ENCODE peak calls at places on chromosomes 13 and 19, in seven cellular contexts. S is activated gamma-delta T cell treated with anti-CD3 and anti-CD28 coated beads, Interleukin-2, amount 50 U/mL, for 16 hours; B is transverse colon; L is neuronal stem cell; A is GM23248; O is ACHN; T is CD8-positive, alpha-beta memory T cell. Y is an unnamed sample.

GRCh38 chr19:55678121-55678671 is 3.2 kb downstream of the EPN1 start:
- DNase-seq in O (no peak), L (no peak), A (no peak), S (no peak), T (no peak), B (peak; percentile 70), Y (no peak)

GRCh38 chr13:100235311-100235901 is 146.5 kb downstream of the PCCA start:
- DNase-seq in O (peak; percentile 62), L (peak; percentile 20), A (peak; percentile 71), T (no peak), B (no peak), S (no peak), Y (peak; percentile 55)

GRCh38 chr13:100029930-100030329 is 48.3 kb downstream of the ZIC2 start:
- DNase-seq in O (no peak), T (no peak), S (no peak), A (no peak), L (no peak), B (no peak), Y (no peak)

GRCh38 chr19:14533450-14533849 is 4.1 kb downstream of the TECR start:
- DNase-seq in A (no peak), O (no peak), B (no peak), S (no peak), T (no peak), L (no peak), Y (no peak)

GRCh38 chr13:23598371-23598770 is 28.2 kb downstream of the TNFRSF19 start:
- DNase-seq in S (no peak), O (peak; percentile 18), B (no peak), A (peak; percentile 45), T (no peak), L (no peak), Y (no peak)

GRCh38 chr13:40539954-40540706 is 126.3 kb downstream of the FOXO1 start:
- DNase-seq in T (no peak), O (peak; percentile 64), L (peak; percentile 29), S (no peak), A (peak; percentile 73), B (no peak), Y (no peak)

GRCh38 chr13:90830782-90831181 is 516.7 kb upstream of the MIR17HG start:
- DNase-seq in O (no peak), A (peak; percentile 46), T (no peak), S (no peak), L (no peak), B (no peak), Y (no peak)

GRCh38 chr19:55284405-55285058 is 735 bp downstream of the BRSK1 start:
- DNase-seq in A (no peak), B (no peak), L (no peak), O (no peak), T (no peak), S (no peak), Y (no peak)

GRCh38 chr13:50740052-50740741 is 103.3 kb downstream of the DLEU7 start:
- DNase-seq in L (no peak), O (no peak), S (no peak), A (peak; percentile 38), T (no peak), B (no peak), Y (no peak)

GRCh38 chr19:56834564-56835375 is 5.8 kb downstream of the PEG3 start:
- DNase-seq in A (peak; percentile 12), S (no peak), O (no peak), T (no peak), B (no peak), L (no peak), Y (no peak)

GRCh38 chr19:39246951-39247669 is 1.5 kb downstream of the IFNL4 start:
- DNase-seq in A (peak; percentile 47), B (peak; percentile 16), O (no peak), S (no peak), L (no peak), T (no peak), Y (peak; percentile 29)

GRCh38 chr19:32945260-32945659 is 26.5 kb downstream of the CEP89 start:
- DNase-seq in O (no peak), L (no peak), S (no peak), T (no peak), A (no peak), B (no peak), Y (no peak)

GRCh38 chr19:33734913-33735312 is 61.8 kb upstream of the KCTD15 start:
- DNase-seq in T (no peak), B (no peak), O (no peak), L (no peak), S (no peak), A (no peak), Y (no peak)

GRCh38 chr19:29092712-29093552 is 120.0 kb downstream of the UQCRFS1 start:
- DNase-seq in A (no peak), T (no peak), L (no peak), O (no peak), B (no peak), S (no peak), Y (no peak)

GRCh38 chr13:25973085-25973484 is 78.7 kb downstream of the SHISA2 start:
- DNase-seq in O (no peak), S (no peak), L (no peak), A (no peak), B (no peak), T (no peak), Y (no peak)

GRCh38 chr13:83880275-83881027 is 1.8 kb downstream of the SLITRK1 start:
- DNase-seq in A (no peak), L (no peak), S (no peak), B (no peak), O (no peak), T (no peak), Y (no peak)

GRCh38 chr19:47372603-47373002 is 23.5 kb downstream of the DHX34 start:
- DNase-seq in S (no peak), A (no peak), T (no peak), B (no peak), L (no peak), O (no peak), Y (no peak)

GRCh38 chr13:23928985-23929384 is 31.7 kb upstream of the C1QTNF9B start:
- DNase-seq in A (peak; percentile 86), O (peak; percentile 49), T (no peak), B (no peak), S (no peak), L (no peak), Y (no peak)

GRCh38 chr19:19477705-19478383 is 37.5 kb downstream of the TSSK6 start:
- DNase-seq in A (no peak), T (no peak), B (peak; percentile 73), S (no peak), L (no peak), O (no peak), Y (peak; percentile 75)

GRCh38 chr13:27559714-27560113 is 60.6 kb downstream of the LNX2 start:
- DNase-seq in A (no peak), B (no peak), L (no peak), S (no peak), O (no peak), T (peak; percentile 5), Y (no peak)

GRCh38 chr19:3295581-3295980 is 70.8 kb upstream of the NFIC start:
- DNase-seq in A (no peak), S (no peak), B (no peak), L (no peak), T (no peak), O (no peak), Y (no peak)

GRCh38 chr13:113612626-113613025 is 28.1 kb downstream of the TFDP1 start:
- DNase-seq in L (no peak), T (no peak), A (no peak), S (no peak), O (no peak), B (no peak), Y (no peak)

GRCh38 chr13:30307194-30307965 is at the start of gene KATNAL1:
- DNase-seq in A (peak; percentile 87), B (peak; percentile 78), T (peak; percentile 80), O (peak; percentile 66), L (peak; percentile 82), S (peak; percentile 55), Y (peak; percentile 78)

GRCh38 chr13:20814224-20814910 is 40.6 kb upstream of the EEF1AKMT1 start:
- DNase-seq in T (no peak), B (peak; percentile 60), O (peak; percentile 87), S (no peak), A (peak; percentile 93), L (no peak), Y (peak; percentile 56)

GRCh38 chr13:69524459-69525155 is 583.0 kb upstream of the ATXN8OS start:
- DNase-seq in L (no peak), B (no peak), A (peak; percentile 1), S (no peak), T (no peak), O (peak; percentile 24), Y (no peak)

GRCh38 chr13:50357586-50358118 is 342.4 kb downstream of the KCNRG start:
- DNase-seq in S (no peak), A (peak; percentile 89), L (no peak), B (no peak), T (no peak), O (peak; percentile 57), Y (no peak)

GRCh38 chr13:110341445-110342247 is 34.6 kb downstream of the COL4A2 start:
- DNase-seq in L (no peak), B (no peak), A (no peak), O (no peak), S (no peak), T (no peak), Y (no peak)

GRCh38 chr13:109749365-109749764 is 37.0 kb downstream of the IRS2 start:
- DNase-seq in L (no peak), T (no peak), A (no peak), O (no peak), S (no peak), B (no peak), Y (no peak)

GRCh38 chr13:27972619-27972877 is 3.4 kb upstream of the CDX2 start:
- DNase-seq in B (no peak), S (no peak), A (no peak), T (no peak), O (no peak), L (no peak), Y (no peak)

GRCh38 chr19:15934332-15935078 is at the start of gene CYP4F11:
- DNase-seq in L (no peak), A (no peak), T (no peak), S (no peak), B (peak; percentile 95), O (no peak), Y (peak; percentile 89)

GRCh38 chr13:75440100-75440499 is 41.9 kb downstream of the TBC1D4 start:
- DNase-seq in L (no peak), A (no peak), S (no peak), O (no peak), B (peak; percentile 32), T (no peak), Y (peak; percentile 75)

GRCh38 chr13:113970810-113971470 is 2.9 kb downstream of the C13orf46 start:
- DNase-seq in T (no peak), A (peak; percentile 35), L (no peak), B (peak; percentile 75), O (peak; percentile 20), S (no peak), Y (peak; percentile 46)

GRCh38 chr13:30346159-30346788 is 38.9 kb upstream of the KATNAL1 start:
- DNase-seq in S (peak; percentile 46), B (peak; percentile 75), O (no peak), A (no peak), L (no peak), T (peak; percentile 55), Y (peak; percentile 34)

GRCh38 chr13:95146486-95146885 is 154.8 kb downstream of the ABCC4 start:
- DNase-seq in B (no peak), S (no peak), O (no peak), T (no peak), A (no peak), L (no peak), Y (no peak)

GRCh38 chr13:95124959-95125358 is 176.3 kb downstream of the ABCC4 start:
- DNase-seq in S (no peak), L (no peak), T (no peak), A (no peak), B (no peak), O (no peak), Y (no peak)

GRCh38 chr13:113491982-113492381 is 1.5 kb upstream of the DCUN1D2 start:
- DNase-seq in L (no peak), O (no peak), T (no peak), B (no peak), A (no peak), S (no peak), Y (no peak)

GRCh38 chr13:23087884-23088283 is 92.9 kb upstream of the SGCG start:
- DNase-seq in O (peak; percentile 38), S (no peak), B (no peak), A (peak; percentile 39), L (no peak), T (no peak), Y (peak; percentile 31)

GRCh38 chr19:39031368-39032163 is 783 bp downstream of the FBXO27 start:
- DNase-seq in T (peak; percentile 79), S (peak; percentile 60), B (peak; percentile 90), A (peak; percentile 73), O (peak; percentile 98), L (peak; percentile 93), Y (peak; percentile 94)

Y was measured in colonic mucosa.